ENCODE peak calls at places on chromosomes 3 and 15, in eight cellular contexts. Z, F, M, J, C, Q, L and B are unnamed samples.

GRCh38 chr3:155426524-155427230 is 133.2 kb upstream of the STRIT1 start:
- DNase-seq in M (no peak), Q (no peak), F (no peak), C (no peak), J (no peak), Z (no peak), L (no peak), B (peak; percentile 4)

GRCh38 chr3:45075821-45076625 is 49.9 kb downstream of the CLEC3B start:
- DNase-seq in J (no peak), M (no peak), Z (no peak), Q (no peak), C (no peak), L (no peak), F (no peak), B (no peak)

GRCh38 chr15:60396964-60397771 is 618 bp downstream of the ANXA2 start:
- DNase-seq in L (peak; percentile 61), Q (no peak), F (peak; percentile 87), M (peak; percentile 52), C (peak; percentile 53), Z (peak; percentile 93), J (peak; percentile 85), B (peak; percentile 61)

GRCh38 chr3:8446845-8447244 is 54.8 kb upstream of the LMCD1 start:
- DNase-seq in F (peak; percentile 61), C (no peak), J (no peak), Q (no peak), L (no peak), M (no peak), Z (no peak), B (no peak)

GRCh38 chr3:12754315-12754714 is 4.7 kb downstream of the TMEM40 start:
- DNase-seq in J (no peak), L (no peak), M (no peak), F (no peak), C (no peak), Q (no peak), Z (no peak), B (no peak)

GRCh38 chr15:79003301-79003700 is 58.5 kb upstream of the CTSH start:
- DNase-seq in L (no peak), Z (no peak), M (no peak), C (no peak), Q (no peak), J (no peak), F (no peak), B (no peak)

GRCh38 chr15:29925227-29926082 is 103.2 kb upstream of the TJP1 start:
- DNase-seq in Z (no peak), J (no peak), M (peak; percentile 61), L (peak; percentile 53), F (peak; percentile 92), C (no peak), Q (peak; percentile 57), B (peak; percentile 34)

GRCh38 chr15:27672537-27672936 is 426.6 kb downstream of the OCA2 start:
- DNase-seq in Q (no peak), Z (peak; percentile 60), F (no peak), M (no peak), J (no peak), L (no peak), C (no peak), B (no peak)

GRCh38 chr3:59237121-59237520 is 187.3 kb upstream of the CFAP20DC start:
- DNase-seq in L (no peak), Z (no peak), C (no peak), J (no peak), M (no peak), Q (no peak), F (no peak), B (no peak)

GRCh38 chr15:89963301-89964288 is 37.5 kb upstream of the ZNF710 start:
- DNase-seq in Z (no peak), L (no peak), Q (no peak), J (peak; percentile 81), C (no peak), M (no peak), F (no peak), B (no peak)

GRCh38 chr15:25860885-25861866 is 2.0 kb downstream of the ATP10A start:
- DNase-seq in C (no peak), J (no peak), F (no peak), Q (no peak), L (no peak), M (no peak), Z (no peak), B (no peak)

GRCh38 chr15:29405564-29405963 is 135.9 kb upstream of the NSMCE3 start:
- DNase-seq in C (no peak), L (no peak), J (no peak), M (no peak), Z (no peak), Q (no peak), F (no peak), B (no peak)

GRCh38 chr3:119293761-119294401 is at the start of gene ARHGAP31:
- DNase-seq in Z (no peak), J (peak; percentile 93), M (peak; percentile 40), L (peak; percentile 68), F (peak; percentile 45), Q (peak; percentile 4), C (peak; percentile 34), B (peak; percentile 47)

GRCh38 chr15:38842991-38843610 is 278.5 kb upstream of the RASGRP1 start:
- DNase-seq in M (no peak), F (no peak), Z (no peak), J (no peak), Q (no peak), C (no peak), L (no peak), B (no peak)

GRCh38 chr3:134370611-134371451 is 3.4 kb downstream of the AMOTL2 start:
- DNase-seq in J (peak; percentile 70), Q (no peak), M (no peak), C (no peak), L (no peak), Z (no peak), F (no peak), B (no peak)

GRCh38 chr15:62989366-62990055 is 53.0 kb upstream of the TPM1 start:
- DNase-seq in F (no peak), Z (no peak), Q (no peak), C (no peak), J (no peak), M (no peak), L (no peak), B (no peak)

GRCh38 chr3:152458023-152458724 is 189.4 kb downstream of the MBNL1 start:
- DNase-seq in C (no peak), L (no peak), J (no peak), Z (no peak), F (no peak), M (no peak), Q (no peak), B (no peak)

DNA sequence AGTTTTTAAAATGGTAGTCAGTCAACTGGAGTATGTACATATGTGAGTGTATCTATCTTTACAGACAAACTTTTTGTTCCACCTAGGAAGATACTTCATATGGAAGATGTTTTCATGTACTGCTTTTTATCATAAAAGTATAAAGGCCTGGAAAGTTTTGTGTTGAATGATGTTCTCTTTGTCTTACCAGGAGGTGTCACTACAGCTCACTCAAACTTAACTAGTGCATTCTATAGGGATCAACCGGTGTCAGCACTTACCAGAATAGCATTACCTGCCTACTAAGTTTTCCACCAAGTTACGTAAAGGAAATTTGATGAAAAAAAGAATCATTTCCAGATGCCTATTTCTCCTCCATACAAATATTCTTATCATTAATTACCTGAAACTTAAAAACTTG is 522.6 kb upstream of the SEMA6D start:
- DNase-seq in Q (peak; percentile 5), L (no peak), C (no peak), J (no peak), M (no peak), Z (no peak), F (peak; percentile 10), B (no peak)
- TF ChIP-seq CTCF in Q (peak; percentile 18), L (no peak), C (no peak), J (no peak), M (no peak), Z (no peak), F (no peak), B (no peak)

DNA sequence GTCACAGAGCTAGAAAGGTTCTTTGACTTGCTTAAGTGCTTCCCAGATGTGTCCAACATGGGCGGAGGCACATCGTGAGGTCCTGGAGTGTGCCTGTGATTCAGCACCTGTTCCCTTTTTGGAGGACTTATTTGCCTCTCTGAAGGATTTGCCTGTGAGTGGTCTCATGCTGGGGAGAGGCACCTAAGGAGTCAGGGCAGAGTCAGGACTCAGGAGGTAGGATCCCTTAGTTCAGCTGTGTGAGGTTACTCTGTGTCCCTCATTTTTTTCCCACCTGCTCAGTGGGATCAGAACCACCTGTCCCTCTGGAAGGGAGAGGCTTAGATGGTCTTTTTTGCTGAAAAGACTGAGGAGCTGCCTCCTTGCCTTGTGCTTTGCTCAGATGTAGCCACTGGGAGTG is 3.0 kb downstream of the ZNF589 start:
- DNase-seq in C (no peak), F (no peak), Z (no peak), L (no peak), M (no peak), J (no peak), Q (no peak), B (no peak)
- H3K27ac ChIP-seq in C (peak overlapping the region; percentile 29), F (no peak overlapping the region), Z (no peak overlapping the region), L (no peak overlapping the region), M (no peak overlapping the region), J (no peak overlapping the region), Q (no peak overlapping the region), B (no peak overlapping the region)

GRCh38 chr3:154081305-154081704 is 39.9 kb upstream of the ARHGEF26 start:
- DNase-seq in Z (no peak), C (no peak), L (no peak), F (no peak), Q (no peak), J (no peak), M (no peak), B (no peak)

GRCh38 chr3:154074966-154075365 is 46.2 kb upstream of the ARHGEF26 start:
- DNase-seq in M (no peak), F (no peak), J (no peak), L (no peak), C (no peak), Q (no peak), Z (no peak), B (no peak)

GRCh38 chr3:154078672-154079071 is 42.5 kb upstream of the ARHGEF26 start:
- DNase-seq in F (no peak), Z (no peak), Q (no peak), L (no peak), C (no peak), J (no peak), M (no peak), B (no peak)
- TF ChIP-seq POLR2A in F (no peak), Z (no peak), Q (no peak), L (no peak), C (no peak), J (no peak), M (no peak), B (no peak)

DNA sequence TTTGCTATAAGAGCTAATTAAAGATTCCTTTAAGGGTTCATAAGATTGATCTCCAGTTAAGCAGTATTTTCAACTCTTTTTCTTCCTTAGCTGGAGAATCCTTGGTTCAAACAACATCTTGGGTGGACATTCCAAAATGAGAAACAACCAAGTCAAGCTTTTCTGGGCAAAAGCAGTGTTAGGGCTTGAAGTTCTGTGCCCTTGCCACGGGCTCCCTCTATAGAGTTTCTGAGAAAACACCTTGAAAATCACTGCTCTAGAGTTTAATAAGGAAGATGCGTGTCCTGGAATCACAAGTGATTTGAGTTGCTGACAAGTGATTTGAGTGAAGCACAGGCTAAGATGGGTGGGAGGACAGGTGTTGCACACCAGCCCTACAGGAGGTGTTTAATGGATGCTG is 128.9 kb downstream of the SLCO3A1 start:
- DNase-seq in F (peak; percentile 17), L (no peak), M (no peak), Z (no peak), J (no peak), Q (no peak), C (no peak), B (no peak)
- TF ChIP-seq CTCF in F (peak; percentile 49), L (no peak), M (no peak), Z (no peak), J (no peak), Q (no peak), C (no peak), B (no peak)

GRCh38 chr3:139477710-139478640 is 1.7 kb upstream of the RBP2 start:
- DNase-seq in L (no peak), F (no peak), Z (no peak), J (no peak), Q (no peak), M (no peak), C (no peak), B (no peak)
- H3K27ac ChIP-seq in L (peak overlapping the region; percentile 21), F (no peak overlapping the region), Z (no peak overlapping the region), J (no peak overlapping the region), Q (no peak overlapping the region), M (peak overlapping the region; percentile 80), C (no peak overlapping the region), B (no peak overlapping the region)